ENCODE peak calls at places on chromosomes 11 and 22, in eight cellular contexts. M, O, A, J, K, U, D and W are unnamed samples.

GRCh38 chr22:43094085-43094484 is 4.9 kb upstream of the TTLL1 start:
- DNase-seq in M (no peak), O (no peak), A (no peak), J (peak), K (no peak), U (no peak), D (no peak), W (no peak)

GRCh38 chr11:69040581-69041260 is 8.0 kb upstream of the TPCN2 start:
- DNase-seq in M (no peak), O (no peak), A (no peak), J (no peak), K (no peak), U (no peak), D (no peak), W (no peak)

GRCh38 chr22:26847816-26848215 is 190.4 kb downstream of the MIAT start:
- DNase-seq in M (no peak), O (no peak), A (no peak), J (no peak), K (no peak), U (no peak), D (no peak), W (no peak)

GRCh38 chr22:48892571-48893287 is 934.9 kb downstream of the BRD1 start:
- DNase-seq in M (no peak), O (no peak), A (no peak), J (no peak), K (no peak), U (no peak), D (no peak), W (no peak)

GRCh38 chr11:107496011-107496410 is 38.4 kb upstream of the CWF19L2 start:
- DNase-seq in M (no peak), O (no peak), A (no peak), J (no peak), K (no peak), U (no peak), D (no peak), W (no peak)

GRCh38 chr11:74895340-74896116 is 53.4 kb downstream of the XRRA1 start:
- DNase-seq in M (no peak), O (no peak), A (no peak), J (no peak), K (no peak), U (no peak), D (no peak), W (no peak)

GRCh38 chr11:72719144-72719543 is 33.1 kb downstream of the ARAP1 start:
- DNase-seq in M (no peak), O (no peak), A (no peak), J (no peak), K (no peak), U (no peak), D (no peak), W (no peak)

GRCh38 chr22:46542011-46542985 is 4.9 kb upstream of the CELSR1 start:
- DNase-seq in M (peak), O (peak), A (peak), J (peak), K (peak), U (peak), D (peak), W (peak)

GRCh38 chr11:47144541-47144940 is 32.1 kb downstream of the ARFGAP2 start:
- DNase-seq in M (no peak), O (no peak), A (peak), J (no peak), K (no peak), U (no peak), D (no peak), W (no peak)

GRCh38 chr11:47848636-47849155 is 546 bp upstream of the NUP160 start:
- DNase-seq in M (no peak), O (no peak), A (no peak), J (no peak), K (no peak), U (no peak), D (no peak), W (no peak)

GRCh38 chr11:48029686-48030279 is 49.4 kb downstream of the PTPRJ start:
- DNase-seq in M (no peak), O (no peak), A (no peak), J (no peak), K (no peak), U (no peak), D (no peak), W (no peak)

GRCh38 chr11:91219501-91219900 is 996.7 kb upstream of the CHORDC1 start:
- DNase-seq in M (no peak), O (no peak), A (no peak), J (no peak), K (no peak), U (no peak), D (no peak), W (no peak)

GRCh38 chr22:32083814-32084213 is 40.8 kb downstream of the SLC5A1 start:
- DNase-seq in M (no peak), O (no peak), A (no peak), J (no peak), K (no peak), U (no peak), D (no peak), W (no peak)

GRCh38 chr11:124865181-124865901 is at the start of gene ROBO3:
- DNase-seq in M (no peak), O (no peak), A (peak), J (no peak), K (no peak), U (peak), D (no peak), W (no peak)

GRCh38 chr11:64101461-64101860 is 64.5 kb downstream of the MACROD1 start:
- DNase-seq in M (no peak), O (no peak), A (no peak), J (no peak), K (peak), U (no peak), D (no peak), W (no peak)

GRCh38 chr11:29093416-29093815 is 923.4 kb downstream of the KCNA4 start:
- DNase-seq in M (no peak), O (no peak), A (no peak), J (no peak), K (no peak), U (no peak), D (peak), W (no peak)

GRCh38 chr11:12026331-12027211 is 18.1 kb upstream of the DKK3 start:
- DNase-seq in M (no peak), O (no peak), A (no peak), J (no peak), K (no peak), U (no peak), D (no peak), W (no peak)

GRCh38 chr11:3203221-3204043 is 15.2 kb downstream of the MRGPRG start:
- DNase-seq in M (no peak), O (no peak), A (peak), J (no peak), K (no peak), U (peak), D (no peak), W (no peak)